ENCODE peak calls at places on chromosomes 5 and 9, in five cellular contexts. K, G, F, S and B are unnamed samples.
A peak's percentile ranks its signal among the peaks of the same experiment; 100 is the strongest.

GRCh38 chr5:153780876-153781275 is 257.8 kb downstream of the FAM114A2 start:
- DNase-seq in G (no peak), F (no peak), K (no peak), S (no peak), B (no peak)

GRCh38 chr5:14574891-14575496 is 6.6 kb upstream of the OTULINL start:
- DNase-seq in S (no peak), F (no peak), K (no peak), G (no peak), B (no peak)

GRCh38 chr5:112594060-112594850 is 143.4 kb upstream of the APC start:
- DNase-seq in K (no peak), F (no peak), S (no peak), G (no peak), B (no peak)

GRCh38 chr9:121692606-121693505 is 41.4 kb downstream of the DAB2IP start:
- DNase-seq in S (no peak), F (peak; percentile 81), G (peak; percentile 24), K (peak; percentile 52), B (no peak)

GRCh38 chr5:160548949-160549665 is 127.5 kb downstream of the PTTG1 start:
- DNase-seq in K (no peak), S (no peak), G (no peak), F (no peak), B (no peak)

GRCh38 chr9:129093602-129094386 is 12.9 kb downstream of the DOLPP1 start:
- DNase-seq in K (no peak), F (no peak), S (no peak), G (no peak), B (no peak)

GRCh38 chr5:173315495-173316352 is 12.5 kb downstream of the STC2 start:
- DNase-seq in K (peak; percentile 91), G (no peak), S (no peak), F (no peak), B (no peak)

GRCh38 chr9:13424872-13425271 is 145.4 kb upstream of the MPDZ start:
- DNase-seq in G (no peak), K (no peak), S (no peak), F (no peak), B (no peak)

GRCh38 chr9:34986541-34987047 is 3.0 kb upstream of the DNAJB5 start:
- DNase-seq in F (no peak), G (no peak), S (no peak), K (no peak), B (no peak)

GRCh38 chr9:84139296-84140100 is 158.9 kb downstream of the RMI1 start:
- DNase-seq in S (no peak), K (peak; percentile 12), F (no peak), G (no peak), B (no peak)

GRCh38 chr5:38468202-38468656 is 88.2 kb downstream of the LIFR start:
- DNase-seq in S (no peak), G (peak; percentile 81), F (peak; percentile 50), K (peak; percentile 97), B (no peak)

GRCh38 chr5:176697929-176698520 is 50.7 kb downstream of the TSPAN17 start:
- DNase-seq in F (no peak), K (no peak), S (no peak), G (no peak), B (no peak)

GRCh38 chr9:109206670-109207069 is 39.6 kb upstream of the FRRS1L start:
- DNase-seq in S (no peak), G (no peak), K (no peak), F (peak; percentile 7), B (peak; percentile 17)

GRCh38 chr5:35041251-35041650 is 6.5 kb downstream of the AGXT2 start:
- DNase-seq in K (peak; percentile 43), S (no peak), G (no peak), F (no peak), B (no peak)

GRCh38 chr5:149855371-149855770 is 89.2 kb downstream of the PDE6A start:
- DNase-seq in F (no peak), G (no peak), S (no peak), K (peak; percentile 17), B (no peak)

GRCh38 chr9:133942206-133942975 is 49.7 kb downstream of the VAV2 start:
- DNase-seq in K (no peak), F (no peak), G (no peak), S (no peak), B (no peak)

GRCh38 chr9:116658265-116658664 is 28.8 kb upstream of the TRIM32 start:
- DNase-seq in K (no peak), F (no peak), S (no peak), G (no peak), B (no peak)

GRCh38 chr5:56155992-56156584 is 77.0 kb downstream of the ANKRD55 start:
- DNase-seq in G (no peak), K (no peak), F (no peak), S (no peak), B (no peak)

GRCh38 chr5:8756498-8757084 is 789.3 kb downstream of the SEMA5A start:
- DNase-seq in G (no peak), S (no peak), F (no peak), K (peak; percentile 60), B (no peak)

GRCh38 chr5:109689740-109690455 is at the start of gene MAN2A1:
- DNase-seq in K (peak; percentile 47), G (peak; percentile 51), F (peak; percentile 44), S (peak; percentile 79), B (no peak)

GRCh38 chr5:95273956-95274520 is 10.9 kb downstream of the MCTP1 start:
- DNase-seq in F (no peak), S (no peak), K (no peak), G (no peak), B (no peak)

GRCh38 chr5:76383126-76383825 is 19.8 kb upstream of the IQGAP2 start:
- DNase-seq in F (no peak), S (no peak), G (no peak), K (no peak), B (no peak)

GRCh38 chr5:86546582-86546981 is 71.2 kb upstream of the COX7C start:
- DNase-seq in G (no peak), S (no peak), F (no peak), K (no peak), B (no peak)

GRCh38 chr5:163453705-163454104 is 6.2 kb downstream of the NUDCD2 start:
- DNase-seq in K (peak; percentile 53), S (no peak), G (no peak), F (no peak), B (no peak)

GRCh38 chr5:173056783-173057061 is 570 bp downstream of the CREBRF start:
- DNase-seq in K (no peak), S (peak; percentile 77), G (peak; percentile 61), F (no peak), B (no peak)

GRCh38 chr5:61182449-61182848 is 20.2 kb upstream of the SMIM15 start:
- DNase-seq in G (no peak), F (no peak), K (peak; percentile 4), S (no peak), B (no peak)

DNA sequence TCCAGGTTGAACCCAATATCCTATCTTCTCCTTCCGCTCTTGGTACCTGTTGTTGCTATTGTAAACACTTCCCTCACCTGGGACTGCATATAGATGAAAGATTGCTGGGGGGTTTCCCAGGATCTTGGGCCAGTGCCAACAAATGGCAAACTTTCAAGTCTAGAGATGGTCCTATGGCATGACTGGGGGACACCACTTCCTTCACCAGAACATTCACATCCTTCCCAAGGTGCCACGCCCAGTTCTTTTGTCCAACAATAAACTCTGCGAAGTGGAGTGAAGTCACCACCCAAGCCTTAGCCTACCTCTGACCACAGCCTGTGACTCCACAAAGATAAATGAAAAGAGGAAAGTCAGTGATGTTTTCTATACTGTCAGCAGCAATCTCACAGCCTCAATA is 34.4 kb downstream of the DOCK8 start:
- DNase-seq in S (no peak), F (no peak), G (no peak), K (no peak), B (no peak)
- TF ChIP-seq MAFK in S (no peak), F (no peak), G (no peak), K (no peak), B (no peak)

GRCh38 chr5:132886064-132886823 is 12.8 kb downstream of the LEAP2 start:
- DNase-seq in G (no peak), S (no peak), F (no peak), K (no peak), B (no peak)
- TF ChIP-seq MAFK in G (peak; percentile 57), S (no peak), F (peak; percentile 56), K (peak; percentile 46), B (no peak)

DNA sequence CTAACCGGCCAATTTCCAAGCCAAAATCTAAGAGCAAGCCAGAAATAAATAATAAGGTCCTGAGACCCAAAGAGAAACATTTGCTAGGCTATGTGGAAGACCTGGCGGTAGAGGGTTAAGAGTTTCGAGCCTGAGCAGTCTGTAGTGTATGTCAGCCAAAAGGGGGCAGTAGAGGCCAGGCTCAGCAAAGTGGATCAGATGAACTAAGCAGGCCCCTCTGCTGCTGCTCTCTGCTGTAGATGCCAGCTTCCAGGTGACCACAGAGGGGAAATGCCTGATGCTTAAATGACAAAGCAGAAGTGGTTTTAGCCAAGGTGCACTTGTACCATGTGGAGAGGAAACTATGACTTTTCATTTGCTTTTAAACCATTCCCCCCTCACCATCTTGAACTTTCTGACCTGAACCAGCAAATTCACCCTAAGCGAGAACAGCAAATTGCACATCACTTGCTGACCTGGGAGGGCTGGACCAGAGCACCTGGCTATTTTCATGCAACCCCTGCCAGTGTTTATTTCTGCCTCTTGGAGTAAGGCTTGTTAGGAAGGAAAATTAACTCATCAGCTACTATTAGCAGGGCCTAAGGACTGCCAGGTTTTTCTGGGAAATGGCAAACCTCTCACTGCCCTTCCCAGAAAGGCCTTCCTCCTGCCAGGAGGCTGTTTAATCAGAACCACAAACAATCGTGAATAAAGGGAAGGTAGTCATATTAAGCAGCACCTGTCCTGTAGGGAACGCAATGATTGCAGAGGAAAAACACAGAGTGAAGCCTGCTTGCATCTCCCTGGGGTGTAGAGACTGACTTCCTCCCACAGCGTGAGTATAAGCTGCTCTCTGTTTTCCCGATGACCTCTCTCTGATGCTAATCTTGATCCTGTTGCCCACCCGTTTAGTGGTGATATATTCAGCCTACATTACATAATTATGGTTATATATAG is 818.2 kb downstream of the TLR4 start:
- DNase-seq in S (peak; percentile 11), G (peak; percentile 20), K (no peak), F (peak; percentile 8), B (peak; percentile 67)
- TF ChIP-seq MAFK in S (no peak), G (no peak), K (no peak), F (no peak), B (peak; percentile 18)

GRCh38 chr9:114176601-114177295 is 21.4 kb downstream of the COL27A1 start:
- DNase-seq in K (no peak), G (no peak), F (no peak), S (no peak), B (no peak)

GRCh38 chr9:114177423-114178064 is 22.2 kb downstream of the COL27A1 start:
- DNase-seq in S (no peak), G (peak; percentile 26), K (peak; percentile 76), F (no peak), B (no peak)

GRCh38 chr9:114174557-114174875 is 19.2 kb downstream of the COL27A1 start:
- DNase-seq in G (no peak), F (no peak), S (no peak), K (no peak), B (no peak)

GRCh38 chr9:114172981-114173833 is 17.9 kb downstream of the COL27A1 start:
- DNase-seq in K (peak; percentile 61), F (peak; percentile 26), S (no peak), G (no peak), B (no peak)

GRCh38 chr9:114174876-114175771 is 19.8 kb downstream of the COL27A1 start:
- DNase-seq in G (no peak), K (peak; percentile 88), F (peak; percentile 99), S (no peak), B (no peak)
- TF ChIP-seq MAFK in G (no peak), K (no peak), F (no peak), S (no peak), B (no peak)

GRCh38 chr5:122726990-122727616 is 47.8 kb upstream of the SNX2 start:
- DNase-seq in G (peak; percentile 60), F (no peak), S (no peak), K (peak; percentile 77), B (no peak)
- TF ChIP-seq MAFK in G (no peak), F (no peak), S (no peak), K (no peak), B (no peak)